ENCODE peak calls at places on chromosome 13, in eight cellular contexts. M, S, R, B, Y, L, E and Q are unnamed samples.
A peak's percentile ranks its signal among the peaks of the same experiment; 100 is the strongest.

GRCh38 chr13:49373699-49374098 is 70.2 kb downstream of the CAB39L start:
- DNase-seq in M (no peak), S (no peak), R (no peak), B (no peak), Y (no peak), L (no peak), E (no peak), Q (no peak)

GRCh38 chr13:77300176-77301141 is 26.4 kb downstream of the MYCBP2 start:
- DNase-seq in M (no peak), S (no peak), R (peak; percentile 43), B (no peak), Y (no peak), L (no peak), E (no peak), Q (no peak)

GRCh38 chr13:48749144-48749543 is 95.4 kb downstream of the CYSLTR2 start:
- DNase-seq in M (no peak), S (no peak), R (no peak), B (no peak), Y (no peak), L (no peak), E (no peak), Q (no peak)

GRCh38 chr13:48412881-48413351 is at the start of gene LPAR6:
- DNase-seq in M (no peak), S (no peak), R (no peak), B (no peak), Y (peak; percentile 14), L (no peak), E (no peak), Q (no peak)

GRCh38 chr13:79767126-79767525 is 286.2 kb downstream of the NDFIP2 start:
- DNase-seq in M (no peak), S (no peak), R (no peak), B (no peak), Y (no peak), L (no peak), E (no peak), Q (no peak)

GRCh38 chr13:26619321-26619720 is 61.8 kb downstream of the WASF3 start:
- DNase-seq in M (no peak), S (no peak), R (peak; percentile 43), B (no peak), Y (no peak), L (no peak), E (no peak), Q (no peak)

GRCh38 chr13:26707122-26708006 is 53.2 kb downstream of the GPR12 start:
- DNase-seq in M (no peak), S (no peak), R (peak; percentile 10), B (peak; percentile 27), Y (peak; percentile 69), L (no peak), E (no peak), Q (peak; percentile 41)

GRCh38 chr13:25971499-25972145 is 80.2 kb downstream of the SHISA2 start:
- DNase-seq in M (no peak), S (no peak), R (no peak), B (no peak), Y (no peak), L (no peak), E (no peak), Q (no peak)

GRCh38 chr13:111850458-111850857 is 216.5 kb upstream of the SOX1 start:
- DNase-seq in M (no peak), S (no peak), R (no peak), B (no peak), Y (no peak), L (no peak), E (no peak), Q (no peak)

GRCh38 chr13:37270206-37271001 is 164.9 kb upstream of the CSNK1A1L start:
- DNase-seq in M (no peak), S (no peak), R (peak; percentile 5), B (no peak), Y (no peak), L (no peak), E (no peak), Q (no peak)
- TF ChIP-seq CTCF in M (no peak), S (no peak), R (no peak), B (no peak), Y (no peak), L (no peak), E (no peak), Q (no peak)

GRCh38 chr13:71240906-71241305 is 626.1 kb downstream of the DACH1 start:
- DNase-seq in M (no peak), S (no peak), R (no peak), B (no peak), Y (no peak), L (no peak), E (no peak), Q (no peak)
- TF ChIP-seq CTCF in M (no peak), S (no peak), R (no peak), B (peak; percentile 7), Y (no peak), L (no peak), E (peak; percentile 39), Q (peak; percentile 70)

GRCh38 chr13:85864963-85865530 is 65.8 kb upstream of the SLITRK6 start:
- DNase-seq in M (no peak), S (no peak), R (no peak), B (peak; percentile 10), Y (peak; percentile 54), L (no peak), E (no peak), Q (no peak)
- TF ChIP-seq CTCF in M (no peak), S (no peak), R (no peak), B (no peak), Y (peak; percentile 18), L (no peak), E (peak; percentile 5), Q (peak; percentile 56)

DNA sequence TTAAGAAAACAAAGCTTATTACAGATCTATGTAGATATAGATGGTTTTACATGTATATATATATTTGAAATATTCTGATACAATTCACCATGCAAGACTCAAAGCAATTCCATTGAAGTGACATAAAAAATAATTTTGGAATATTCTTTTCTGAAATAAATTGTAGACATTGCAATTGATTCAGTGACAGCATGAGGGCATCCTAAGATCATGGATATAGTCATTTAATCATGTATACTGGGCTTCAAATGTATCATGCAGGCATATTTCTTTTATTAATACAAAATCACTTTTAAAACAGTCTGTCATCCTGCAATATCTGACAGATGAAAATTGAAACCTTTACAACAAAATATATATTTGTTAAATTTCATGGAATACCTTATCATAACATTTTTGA is 286.7 kb upstream of the SLITRK6 start:
- DNase-seq in M (no peak), S (no peak), R (no peak), B (no peak), Y (no peak), L (no peak), E (no peak), Q (no peak)
- TF ChIP-seq CTCF in M (no peak), S (no peak), R (no peak), B (peak; percentile 3), Y (no peak), L (no peak), E (no peak), Q (peak; percentile 40)

GRCh38 chr13:66618702-66619101 is 611.4 kb downstream of the PCDH9 start:
- DNase-seq in M (no peak), S (no peak), R (no peak), B (peak; percentile 26), Y (no peak), L (no peak), E (no peak), Q (no peak)
- TF ChIP-seq CTCF in M (no peak), S (no peak), R (peak; percentile 30), B (no peak), Y (peak; percentile 58), L (no peak), E (peak; percentile 50), Q (peak; percentile 69)

GRCh38 chr13:99916366-99917103 is 55.0 kb downstream of the ZIC5 start:
- DNase-seq in M (no peak), S (no peak), R (peak; percentile 57), B (peak; percentile 73), Y (peak; percentile 38), L (no peak), E (peak; percentile 48), Q (no peak)
- TF ChIP-seq CTCF in M (peak; percentile 61), S (no peak), R (peak; percentile 99), B (peak; percentile 100), Y (peak; percentile 76), L (peak; percentile 63), E (peak; percentile 99), Q (peak; percentile 85)

GRCh38 chr13:46317120-46317519 is 69.9 kb downstream of the RUBCNL start:
- DNase-seq in M (no peak), S (no peak), R (no peak), B (no peak), Y (no peak), L (no peak), E (no peak), Q (no peak)
- TF ChIP-seq CTCF in M (no peak), S (no peak), R (peak; percentile 18), B (no peak), Y (no peak), L (no peak), E (peak; percentile 32), Q (no peak)

DNA sequence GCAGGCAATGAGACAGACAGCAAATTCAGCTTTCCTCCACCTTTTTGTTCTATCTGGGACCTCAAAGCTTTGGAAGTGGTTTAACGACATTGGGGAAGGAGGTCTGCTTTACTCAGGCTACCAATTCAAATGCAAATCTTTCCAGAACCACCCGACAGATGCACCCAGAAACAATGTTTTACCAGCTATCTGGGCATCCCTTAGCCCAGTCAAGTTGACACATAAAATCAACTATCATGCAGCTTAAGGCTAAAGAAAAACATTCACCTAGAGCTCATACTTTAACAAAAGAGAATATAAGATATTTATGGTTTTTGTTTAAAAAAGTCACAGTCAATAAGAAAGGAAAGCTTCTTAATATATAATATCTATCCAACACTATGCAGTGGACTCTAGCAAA is 246.0 kb downstream of the NALCN start:
- DNase-seq in M (no peak), S (no peak), R (no peak), B (no peak), Y (no peak), L (no peak), E (no peak), Q (no peak)
- TF ChIP-seq CTCF in M (no peak), S (no peak), R (no peak), B (no peak), Y (no peak), L (no peak), E (no peak), Q (no peak)